ENCODE peak calls at places on chromosomes 3 and 15, in six cellular contexts. One of them, this sample, is unnamed. For H3K4me1, the result is how much of the 10 kb centered on the place peaks cover.

GRCh38 chr3:138426211-138426610 is 8.2 kb upstream of the ESYT3 start:
- DNase-seq in cardiac muscle cell: peak
- DNase-seq in CD8-positive, alpha-beta T cell: no peak
- DNase-seq in IMR-90: peak
- DNase-seq in fibroblast of lung: peak
- DNase-seq in CD4-positive, alpha-beta memory T cell: no peak
- DNase-seq in this sample: no peak

GRCh38 chr3:38348903-38349302 is 2.3 kb downstream of the XYLB start:
- DNase-seq in fibroblast of lung: peak
- DNase-seq in CD8-positive, alpha-beta T cell: no peak
- DNase-seq in IMR-90: peak
- DNase-seq in cardiac muscle cell: peak
- DNase-seq in CD4-positive, alpha-beta memory T cell: no peak
- DNase-seq in this sample: no peak

GRCh38 chr15:83285979-83286553 is 1.6 kb upstream of the BNC1 start:
- DNase-seq in cardiac muscle cell: peak
- DNase-seq in CD4-positive, alpha-beta memory T cell: no peak
- DNase-seq in CD8-positive, alpha-beta T cell: no peak
- DNase-seq in IMR-90: peak
- DNase-seq in fibroblast of lung: peak
- DNase-seq in this sample: no peak

GRCh38 chr3:183504597-183504996 is 50.9 kb downstream of the KLHL6 start:
- DNase-seq in IMR-90: no peak
- DNase-seq in CD4-positive, alpha-beta memory T cell: no peak
- DNase-seq in CD8-positive, alpha-beta T cell: no peak
- DNase-seq in cardiac muscle cell: no peak
- DNase-seq in fibroblast of lung: no peak
- DNase-seq in this sample: no peak

GRCh38 chr3:10631224-10631623 is 125.8 kb upstream of the ATP2B2 start:
- DNase-seq in IMR-90: no peak
- DNase-seq in cardiac muscle cell: no peak
- DNase-seq in fibroblast of lung: no peak
- DNase-seq in CD4-positive, alpha-beta memory T cell: no peak
- DNase-seq in CD8-positive, alpha-beta T cell: no peak
- DNase-seq in this sample: no peak

GRCh38 chr3:196159952-196160804 is 51.0 kb downstream of the ZDHHC19 start:
- DNase-seq in CD4-positive, alpha-beta memory T cell: no peak
- DNase-seq in CD8-positive, alpha-beta T cell: peak
- DNase-seq in fibroblast of lung: peak
- DNase-seq in cardiac muscle cell: peak
- DNase-seq in IMR-90: peak
- DNase-seq in this sample: no peak

GRCh38 chr3:61927332-61927731 is 366.0 kb downstream of the PTPRG start:
- DNase-seq in cardiac muscle cell: peak
- DNase-seq in fibroblast of lung: peak
- DNase-seq in CD8-positive, alpha-beta T cell: no peak
- DNase-seq in IMR-90: peak
- DNase-seq in CD4-positive, alpha-beta memory T cell: no peak
- DNase-seq in this sample: peak

GRCh38 chr3:128800241-128801187 is 74.5 kb downstream of the RAB7A start:
- DNase-seq in CD8-positive, alpha-beta T cell: no peak
- DNase-seq in cardiac muscle cell: no peak
- DNase-seq in IMR-90: no peak
- DNase-seq in fibroblast of lung: no peak
- DNase-seq in CD4-positive, alpha-beta memory T cell: no peak
- DNase-seq in this sample: no peak

GRCh38 chr15:57503051-57503702 is 88.5 kb upstream of the MYZAP start:
- DNase-seq in cardiac muscle cell: no peak
- DNase-seq in CD8-positive, alpha-beta T cell: no peak
- DNase-seq in fibroblast of lung: no peak
- DNase-seq in IMR-90: no peak
- DNase-seq in CD4-positive, alpha-beta memory T cell: no peak
- DNase-seq in this sample: no peak

GRCh38 chr3:112873632-112874031 is 27.0 kb upstream of the CD200R1L start:
- DNase-seq in fibroblast of lung: no peak
- DNase-seq in cardiac muscle cell: no peak
- DNase-seq in CD4-positive, alpha-beta memory T cell: no peak
- DNase-seq in IMR-90: no peak
- DNase-seq in CD8-positive, alpha-beta T cell: no peak
- DNase-seq in this sample: no peak

GRCh38 chr15:100765458-100766224 is 114.0 kb upstream of the ALDH1A3 start:
- DNase-seq in IMR-90: no peak
- DNase-seq in cardiac muscle cell: no peak
- DNase-seq in CD4-positive, alpha-beta memory T cell: no peak
- DNase-seq in fibroblast of lung: no peak
- DNase-seq in CD8-positive, alpha-beta T cell: no peak
- DNase-seq in this sample: no peak

GRCh38 chr15:74528876-74529275 is 12.1 kb upstream of the ARID3B start:
- DNase-seq in IMR-90: no peak
- DNase-seq in CD4-positive, alpha-beta memory T cell: no peak
- DNase-seq in fibroblast of lung: no peak
- DNase-seq in cardiac muscle cell: no peak
- DNase-seq in CD8-positive, alpha-beta T cell: no peak
- DNase-seq in this sample: no peak

GRCh38 chr15:74062671-74063070 is 19.7 kb downstream of the GOLGA6A start:
- DNase-seq in cardiac muscle cell: no peak
- DNase-seq in CD4-positive, alpha-beta memory T cell: no peak
- DNase-seq in fibroblast of lung: no peak
- DNase-seq in CD8-positive, alpha-beta T cell: no peak
- DNase-seq in IMR-90: no peak
- DNase-seq in this sample: no peak

GRCh38 chr3:171116365-171116764 is 89.8 kb upstream of the SLC2A2 start:
- DNase-seq in IMR-90: no peak
- DNase-seq in CD4-positive, alpha-beta memory T cell: no peak
- DNase-seq in cardiac muscle cell: no peak
- DNase-seq in fibroblast of lung: peak
- DNase-seq in CD8-positive, alpha-beta T cell: no peak
- DNase-seq in this sample: no peak

GRCh38 chr3:42101048-42101447 is 9.9 kb downstream of the TRAK1 start:
- DNase-seq in IMR-90: peak
- DNase-seq in cardiac muscle cell: peak
- DNase-seq in CD8-positive, alpha-beta T cell: no peak
- DNase-seq in CD4-positive, alpha-beta memory T cell: no peak
- DNase-seq in fibroblast of lung: peak
- DNase-seq in this sample: no peak

GRCh38 chr3:72279631-72280041 is 494.7 kb upstream of the PROK2 start:
- DNase-seq in fibroblast of lung: no peak
- DNase-seq in CD8-positive, alpha-beta T cell: no peak
- DNase-seq in cardiac muscle cell: no peak
- DNase-seq in IMR-90: no peak
- DNase-seq in CD4-positive, alpha-beta memory T cell: no peak
- DNase-seq in this sample: no peak

GRCh38 chr15:76187151-76187550 is 124.1 kb downstream of the ETFA start:
- DNase-seq in CD8-positive, alpha-beta T cell: no peak
- DNase-seq in CD4-positive, alpha-beta memory T cell: no peak
- DNase-seq in fibroblast of lung: no peak
- DNase-seq in cardiac muscle cell: no peak
- DNase-seq in IMR-90: no peak
- DNase-seq in this sample: no peak

GRCh38 chr15:31379042-31379441 is 52.4 kb downstream of the KLF13 start:
- DNase-seq in cardiac muscle cell: no peak
- DNase-seq in CD8-positive, alpha-beta T cell: peak
- DNase-seq in fibroblast of lung: no peak
- DNase-seq in CD4-positive, alpha-beta memory T cell: no peak
- DNase-seq in IMR-90: no peak
- DNase-seq in this sample: no peak

GRCh38 chr15:27358751-27359434 is 387.9 kb downstream of the GABRG3 start:
- DNase-seq in fibroblast of lung: peak
- DNase-seq in CD8-positive, alpha-beta T cell: no peak
- DNase-seq in CD4-positive, alpha-beta memory T cell: no peak
- DNase-seq in IMR-90: no peak
- DNase-seq in cardiac muscle cell: peak
- DNase-seq in this sample: no peak

GRCh38 chr15:62821384-62822131 is 221.0 kb upstream of the TPM1 start:
- DNase-seq in CD4-positive, alpha-beta memory T cell: no peak
- DNase-seq in IMR-90: no peak
- DNase-seq in fibroblast of lung: no peak
- DNase-seq in cardiac muscle cell: no peak
- DNase-seq in CD8-positive, alpha-beta T cell: no peak
- DNase-seq in this sample: no peak

GRCh38 chr3:36743821-36744220 is 20.5 kb downstream of the DCLK3 start:
- DNase-seq in CD8-positive, alpha-beta T cell: no peak
- DNase-seq in fibroblast of lung: no peak
- DNase-seq in cardiac muscle cell: no peak
- DNase-seq in IMR-90: no peak
- DNase-seq in CD4-positive, alpha-beta memory T cell: no peak
- DNase-seq in this sample: no peak

GRCh38 chr3:14548321-14548729 is 8.2 kb upstream of the GRIP2 start:
- DNase-seq in CD8-positive, alpha-beta T cell: peak
- DNase-seq in cardiac muscle cell: peak
- DNase-seq in fibroblast of lung: peak
- DNase-seq in IMR-90: peak
- DNase-seq in CD4-positive, alpha-beta memory T cell: peak
- DNase-seq in this sample: no peak

GRCh38 chr3:49135499-49135898 is 2.6 kb upstream of the LAMB2 start:
- DNase-seq in CD4-positive, alpha-beta memory T cell: no peak
- DNase-seq in fibroblast of lung: no peak
- DNase-seq in CD8-positive, alpha-beta T cell: no peak
- DNase-seq in IMR-90: no peak
- DNase-seq in cardiac muscle cell: no peak
- DNase-seq in this sample: no peak

GRCh38 chr3:120275553-120276092 is 9.4 kb downstream of the GPR156 start:
- DNase-seq in cardiac muscle cell: no peak
- DNase-seq in CD4-positive, alpha-beta memory T cell: no peak
- DNase-seq in CD8-positive, alpha-beta T cell: no peak
- DNase-seq in IMR-90: no peak
- DNase-seq in fibroblast of lung: no peak
- DNase-seq in this sample: no peak

GRCh38 chr3:120284702-120285507 is at the start of gene GPR156:
- DNase-seq in CD4-positive, alpha-beta memory T cell: no peak
- DNase-seq in IMR-90: no peak
- DNase-seq in cardiac muscle cell: peak
- DNase-seq in CD8-positive, alpha-beta T cell: no peak
- DNase-seq in fibroblast of lung: peak
- DNase-seq in this sample: no peak

GRCh38 chr3:120276767-120277166 is 8.3 kb downstream of the GPR156 start:
- DNase-seq in cardiac muscle cell: no peak
- DNase-seq in IMR-90: no peak
- DNase-seq in fibroblast of lung: no peak
- DNase-seq in CD4-positive, alpha-beta memory T cell: no peak
- DNase-seq in CD8-positive, alpha-beta T cell: no peak
- DNase-seq in this sample: no peak

GRCh38 chr3:120280566-120280965 is 4.5 kb downstream of the GPR156 start:
- DNase-seq in cardiac muscle cell: no peak
- DNase-seq in IMR-90: no peak
- DNase-seq in CD8-positive, alpha-beta T cell: no peak
- DNase-seq in fibroblast of lung: peak
- DNase-seq in CD4-positive, alpha-beta memory T cell: no peak
- DNase-seq in this sample: no peak

GRCh38 chr3:120280026-120280425 is 5.0 kb downstream of the GPR156 start:
- DNase-seq in CD4-positive, alpha-beta memory T cell: no peak
- DNase-seq in IMR-90: no peak
- DNase-seq in fibroblast of lung: peak
- DNase-seq in CD8-positive, alpha-beta T cell: no peak
- DNase-seq in cardiac muscle cell: no peak
- DNase-seq in this sample: no peak
- H3K27ac ChIP-seq in CD4-positive, alpha-beta memory T cell: no peak
- H3K27ac ChIP-seq in IMR-90: no peak
- H3K27ac ChIP-seq in fibroblast of lung: no peak
- H3K27ac ChIP-seq in CD8-positive, alpha-beta T cell: no peak
- H3K27ac ChIP-seq in cardiac muscle cell: no peak
- H3K27ac ChIP-seq in this sample: no peak

DNA sequence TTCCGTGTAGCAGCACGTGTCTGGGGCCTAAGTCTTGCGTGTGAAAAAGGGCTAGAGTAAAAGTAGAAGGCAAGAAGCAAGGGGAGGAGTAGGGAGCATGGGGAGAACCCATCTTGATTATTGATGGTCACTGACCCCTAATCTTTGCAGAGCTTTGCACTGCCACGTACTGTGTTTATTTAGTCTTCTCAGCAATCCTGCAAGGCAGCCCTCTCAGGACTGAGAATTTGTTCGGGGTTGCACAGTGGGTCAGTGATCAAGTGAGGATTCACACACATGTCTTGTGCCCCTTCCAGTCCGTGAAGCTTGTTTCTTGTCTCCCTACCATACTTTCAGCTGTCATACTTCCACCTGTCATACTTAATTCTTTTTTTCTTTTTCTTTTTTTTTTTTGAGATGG is 7.2 kb downstream of the SEMA4B start:
- DNase-seq in cardiac muscle cell: no peak
- DNase-seq in IMR-90: no peak
- DNase-seq in fibroblast of lung: no peak
- DNase-seq in CD8-positive, alpha-beta T cell: no peak
- DNase-seq in CD4-positive, alpha-beta memory T cell: no peak
- DNase-seq in this sample: no peak
- H3K4me1 ChIP-seq in cardiac muscle cell: under half
- H3K4me1 ChIP-seq in IMR-90: under half
- H3K4me1 ChIP-seq in fibroblast of lung: under half
- H3K4me1 ChIP-seq in CD8-positive, alpha-beta T cell: under half
- H3K4me1 ChIP-seq in CD4-positive, alpha-beta memory T cell: under half
- H3K4me1 ChIP-seq in this sample: under half

GRCh38 chr3:94065819-94066218 is 3.0 kb downstream of the NSUN3 start:
- DNase-seq in fibroblast of lung: no peak
- DNase-seq in CD8-positive, alpha-beta T cell: no peak
- DNase-seq in IMR-90: no peak
- DNase-seq in cardiac muscle cell: no peak
- DNase-seq in CD4-positive, alpha-beta memory T cell: no peak
- DNase-seq in this sample: no peak

GRCh38 chr3:94063497-94064119 is 747 bp downstream of the NSUN3 start:
- DNase-seq in fibroblast of lung: peak
- DNase-seq in CD4-positive, alpha-beta memory T cell: no peak
- DNase-seq in CD8-positive, alpha-beta T cell: no peak
- DNase-seq in cardiac muscle cell: no peak
- DNase-seq in IMR-90: peak
- DNase-seq in this sample: no peak

GRCh38 chr3:94061297-94061696 is 1.4 kb downstream of the DHFR2 start:
- DNase-seq in fibroblast of lung: no peak
- DNase-seq in cardiac muscle cell: no peak
- DNase-seq in CD4-positive, alpha-beta memory T cell: no peak
- DNase-seq in IMR-90: no peak
- DNase-seq in CD8-positive, alpha-beta T cell: no peak
- DNase-seq in this sample: no peak

GRCh38 chr3:94064243-94064642 is 1.4 kb downstream of the NSUN3 start:
- DNase-seq in CD8-positive, alpha-beta T cell: no peak
- DNase-seq in CD4-positive, alpha-beta memory T cell: no peak
- DNase-seq in cardiac muscle cell: no peak
- DNase-seq in fibroblast of lung: no peak
- DNase-seq in IMR-90: no peak
- DNase-seq in this sample: no peak

GRCh38 chr3:94062513-94063404 is at the start of the genes DHFR2 and NSUN3:
- DNase-seq in cardiac muscle cell: peak
- DNase-seq in CD8-positive, alpha-beta T cell: peak
- DNase-seq in IMR-90: peak
- DNase-seq in CD4-positive, alpha-beta memory T cell: peak
- DNase-seq in fibroblast of lung: peak
- DNase-seq in this sample: peak
- H3K4me3 ChIP-seq in cardiac muscle cell: peak
- H3K4me3 ChIP-seq in CD8-positive, alpha-beta T cell: peak
- H3K4me3 ChIP-seq in IMR-90: peak
- H3K4me3 ChIP-seq in CD4-positive, alpha-beta memory T cell: peak
- H3K4me3 ChIP-seq in fibroblast of lung: peak
- H3K4me3 ChIP-seq in this sample: peak

GRCh38 chr3:127743676-127744075 is 70.9 kb downstream of the ABTB1 start:
- DNase-seq in CD4-positive, alpha-beta memory T cell: no peak
- DNase-seq in IMR-90: no peak
- DNase-seq in cardiac muscle cell: no peak
- DNase-seq in fibroblast of lung: no peak
- DNase-seq in CD8-positive, alpha-beta T cell: no peak
- DNase-seq in this sample: no peak
- H3K27ac ChIP-seq in CD4-positive, alpha-beta memory T cell: no peak
- H3K27ac ChIP-seq in IMR-90: no peak
- H3K27ac ChIP-seq in cardiac muscle cell: no peak
- H3K27ac ChIP-seq in fibroblast of lung: no peak
- H3K27ac ChIP-seq in CD8-positive, alpha-beta T cell: no peak
- H3K27ac ChIP-seq in this sample: peak

GRCh38 chr3:12969487-12969886 is 103.7 kb downstream of the IQSEC1 start:
- DNase-seq in fibroblast of lung: no peak
- DNase-seq in CD4-positive, alpha-beta memory T cell: no peak
- DNase-seq in CD8-positive, alpha-beta T cell: no peak
- DNase-seq in cardiac muscle cell: no peak
- DNase-seq in IMR-90: no peak
- DNase-seq in this sample: no peak
- H3K4me1 ChIP-seq in fibroblast of lung: under half
- H3K4me1 ChIP-seq in CD4-positive, alpha-beta memory T cell: half or more
- H3K4me1 ChIP-seq in CD8-positive, alpha-beta T cell: under half
- H3K4me1 ChIP-seq in cardiac muscle cell: under half
- H3K4me1 ChIP-seq in IMR-90: under half
- H3K4me1 ChIP-seq in this sample: under half